ENCODE peak calls at places on chromosomes 12 and 14, in seven cellular contexts. F is ovary; Z is RPMI8226; Q is activated CD4-positive, alpha-beta T cell treated with anti-CD3 and anti-CD28 coated beads, Interleukin-2, amount 50 U/mL, for 4 hours; B is DMS153; E is AG04450; X is H9. U is an unnamed sample.

GRCh38 chr12:51895378-51896135 is 7.7 kb downstream of the ANKRD33 start:
- DNase-seq in F (no peak), Z (no peak), Q (no peak), B (no peak), E (no peak), X (no peak), U (no peak)

GRCh38 chr12:92324849-92325500 is 179.3 kb upstream of the BTG1 start:
- DNase-seq in F (no peak), Z (no peak), Q (no peak), B (no peak), E (no peak), X (no peak), U (no peak)

GRCh38 chr14:103361868-103362267 is 23.3 kb upstream of the MARK3 start:
- DNase-seq in F (no peak), Z (no peak), Q (no peak), B (no peak), E (peak), X (no peak), U (peak)

GRCh38 chr12:82326905-82327503 is 31.2 kb downstream of the CCDC59 start:
- DNase-seq in F (no peak), Z (peak), Q (no peak), B (peak), E (no peak), X (no peak), U (no peak)

GRCh38 chr14:81516941-81517797 is 16.5 kb downstream of the SEL1L start:
- DNase-seq in F (peak), Z (no peak), Q (no peak), B (no peak), E (peak), X (no peak), U (no peak)

GRCh38 chr14:58430156-58430555 is 2.6 kb downstream of the KIAA0586 start:
- DNase-seq in F (no peak), Z (no peak), Q (no peak), B (no peak), E (no peak), X (no peak), U (peak)

GRCh38 chr14:23694085-23694975 is 58.2 kb downstream of the DHRS2 start:
- DNase-seq in F (peak), Z (no peak), Q (no peak), B (peak), E (no peak), X (peak), U (no peak)

GRCh38 chr14:38721822-38722431 is 381.1 kb downstream of the SEC23A start:
- DNase-seq in F (peak), Z (peak), Q (no peak), B (no peak), E (no peak), X (peak), U (no peak)

GRCh38 chr14:42140831-42141279 is 534.2 kb downstream of the LRFN5 start:
- DNase-seq in F (no peak), Z (no peak), Q (no peak), B (no peak), E (peak), X (no peak), U (peak)

GRCh38 chr12:41121374-41121773 is 66.7 kb upstream of the PDZRN4 start:
- DNase-seq in F (no peak), Z (no peak), Q (no peak), B (no peak), E (no peak), X (no peak), U (no peak)

GRCh38 chr14:65972891-65973290 is 513.3 kb upstream of the CCDC196 start:
- DNase-seq in F (no peak), Z (no peak), Q (no peak), B (no peak), E (no peak), X (no peak), U (no peak)

GRCh38 chr12:28899951-28900350 is 249.1 kb upstream of the FAR2 start:
- DNase-seq in F (no peak), Z (no peak), Q (no peak), B (no peak), E (peak), X (no peak), U (peak)

GRCh38 chr14:99408286-99408970 is 72.2 kb downstream of the SETD3 start:
- DNase-seq in F (no peak), Z (no peak), Q (no peak), B (no peak), E (no peak), X (no peak), U (no peak)

GRCh38 chr12:116920939-116921338 is 10.2 kb downstream of the FBXW8 start:
- DNase-seq in F (no peak), Z (no peak), Q (no peak), B (no peak), E (no peak), X (no peak), U (no peak)

GRCh38 chr12:480831-481230 is 21.1 kb downstream of the B4GALNT3 start:
- DNase-seq in F (peak), Z (no peak), Q (no peak), B (no peak), E (no peak), X (peak), U (no peak)

GRCh38 chr14:55097894-55098560 is 31.0 kb upstream of the LGALS3 start:
- DNase-seq in F (no peak), Z (peak), Q (peak), B (no peak), E (no peak), X (no peak), U (no peak)